ENCODE peak calls at places on chromosomes 4 and X, in eight cellular contexts. I, P, B, Z, T, S, C and J are unnamed samples.

GRCh38 chr4:122434285-122434684 is 22.2 kb downstream of the IL2 start:
- DNase-seq in C (no peak), T (no peak), P (no peak), Z (no peak), S (no peak), I (no peak), B (no peak), J (no peak)

GRCh38 chrX:13369541-13370140 is 49.8 kb upstream of the ATXN3L start:
- DNase-seq in S (no peak), I (no peak), Z (no peak), P (no peak), T (no peak), C (no peak), B (no peak), J (no peak)

GRCh38 chrX:105515561-105515960 is 295.1 kb upstream of the TEX13A start:
- DNase-seq in I (no peak), Z (no peak), B (no peak), T (no peak), S (no peak), P (no peak), C (no peak), J (no peak)

GRCh38 chrX:18146954-18147353 is 73.7 kb downstream of the BEND2 start:
- DNase-seq in S (peak), C (no peak), Z (no peak), B (no peak), P (peak), T (peak), I (no peak), J (no peak)

GRCh38 chr4:98720871-98721480 is 62.6 kb upstream of the TSPAN5 start:
- DNase-seq in T (no peak), C (no peak), B (no peak), S (no peak), P (peak), Z (no peak), I (no peak), J (no peak)

GRCh38 chrX:86047174-86047991 is at the start of gene CHM:
- DNase-seq in S (peak), T (peak), C (peak), B (peak), P (peak), I (peak), Z (peak), J (peak)

GRCh38 chr4:73729534-73730165 is 10.7 kb upstream of the CXCL8 start:
- DNase-seq in I (peak), P (peak), B (peak), Z (no peak), S (peak), T (peak), C (peak), J (peak)

GRCh38 chrX:39808471-39808917 is 289.3 kb downstream of the BCOR start:
- DNase-seq in I (no peak), S (peak), Z (no peak), C (no peak), P (peak), T (peak), B (no peak), J (no peak)

GRCh38 chr4:138522366-138522765 is 280.2 kb upstream of the SLC7A11 start:
- DNase-seq in T (peak), S (no peak), C (no peak), P (peak), I (no peak), B (no peak), Z (no peak), J (no peak)

DNA sequence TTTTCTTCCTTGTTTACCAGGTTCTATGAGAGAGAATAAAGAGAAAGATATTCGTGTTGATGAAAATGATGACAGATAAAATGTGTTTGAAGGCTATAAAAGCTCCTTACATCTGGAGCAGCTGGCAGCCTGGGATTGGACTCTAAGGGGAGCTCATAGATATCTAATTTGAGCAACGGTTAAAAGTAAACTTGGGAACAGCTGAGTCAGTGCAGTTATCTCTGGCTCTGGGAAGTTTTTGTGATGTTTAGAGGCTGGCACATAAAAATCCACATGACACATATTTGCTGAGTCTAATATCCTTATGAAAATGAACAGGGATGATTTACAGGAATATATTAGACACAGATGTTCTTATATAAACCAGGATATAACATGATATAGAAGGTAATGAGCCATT is 331.8 kb upstream of the TENM3 start:
- DNase-seq in T (no peak), B (no peak), Z (no peak), I (no peak), P (peak), S (no peak), C (no peak), J (no peak)
- TF ChIP-seq POLR2A in T (no peak), B (no peak), Z (no peak), I (no peak), P (no peak), S (no peak), C (no peak), J (no peak)

GRCh38 chr4:30839583-30840520 is 119.7 kb downstream of the PCDH7 start:
- DNase-seq in T (no peak), S (peak), C (no peak), P (peak), Z (no peak), B (no peak), I (no peak), J (no peak)
- TF ChIP-seq POLR2A in T (no peak), S (no peak), C (no peak), P (no peak), Z (no peak), B (no peak), I (no peak), J (no peak)

GRCh38 chr4:102760645-102761477 is at the start of gene MANBA:
- DNase-seq in C (peak), T (peak), I (peak), P (peak), Z (peak), B (peak), S (peak), J (peak)
- TF ChIP-seq POLR2A in C (peak), T (peak), I (peak), P (peak), Z (peak), B (no peak), S (peak), J (no peak)

GRCh38 chr4:2064276-2064991 is 5.3 kb downstream of the NAT8L start:
- DNase-seq in C (peak), S (no peak), Z (peak), T (peak), B (no peak), I (peak), P (no peak), J (no peak)

GRCh38 chr4:2066571-2067445 is 7.7 kb downstream of the NAT8L start:
- DNase-seq in C (peak), Z (peak), B (peak), T (no peak), S (no peak), P (no peak), I (no peak), J (no peak)

GRCh38 chr4:2067446-2068197 is 8.5 kb downstream of the NAT8L start:
- DNase-seq in I (no peak), P (no peak), S (no peak), Z (peak), T (no peak), C (peak), B (peak), J (no peak)

GRCh38 chr4:2065106-2065930 is 6.2 kb downstream of the NAT8L start:
- DNase-seq in I (no peak), P (no peak), C (peak), S (no peak), B (peak), T (no peak), Z (peak), J (no peak)

DNA sequence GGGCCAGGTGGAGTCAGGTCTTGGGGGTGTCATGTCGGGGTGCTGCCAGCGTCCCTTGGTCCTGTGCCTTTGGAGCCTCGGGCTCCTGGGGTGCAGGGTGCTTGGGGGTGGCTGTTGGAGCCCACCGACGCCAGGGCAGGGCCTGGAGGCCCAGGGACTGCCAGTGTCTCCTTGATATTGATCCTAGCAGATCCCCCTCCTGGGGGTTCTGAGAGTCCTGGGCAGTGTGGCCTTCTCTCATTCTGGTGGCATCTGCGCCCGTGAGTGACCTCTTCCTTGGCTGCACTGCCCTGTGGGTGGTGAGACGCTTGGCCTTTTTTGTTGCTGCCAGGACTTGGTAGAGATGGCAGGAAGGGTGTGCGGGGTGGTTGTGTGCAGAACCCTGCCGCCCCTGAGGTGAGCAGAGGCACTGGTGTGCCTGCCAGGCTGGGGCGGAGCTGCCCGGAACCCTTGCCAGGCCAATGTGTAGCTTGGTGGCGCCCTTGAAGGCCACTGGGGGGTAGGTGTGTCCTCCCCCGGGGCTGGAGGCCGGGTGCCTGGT is 7.0 kb downstream of the NAT8L start:
- DNase-seq in C (peak), S (no peak), P (no peak), Z (peak), T (no peak), B (peak), I (no peak), J (no peak)
- TF ChIP-seq POLR2A in C (no peak), S (no peak), P (no peak), Z (no peak), T (no peak), B (no peak), I (no peak), J (no peak)

DNA sequence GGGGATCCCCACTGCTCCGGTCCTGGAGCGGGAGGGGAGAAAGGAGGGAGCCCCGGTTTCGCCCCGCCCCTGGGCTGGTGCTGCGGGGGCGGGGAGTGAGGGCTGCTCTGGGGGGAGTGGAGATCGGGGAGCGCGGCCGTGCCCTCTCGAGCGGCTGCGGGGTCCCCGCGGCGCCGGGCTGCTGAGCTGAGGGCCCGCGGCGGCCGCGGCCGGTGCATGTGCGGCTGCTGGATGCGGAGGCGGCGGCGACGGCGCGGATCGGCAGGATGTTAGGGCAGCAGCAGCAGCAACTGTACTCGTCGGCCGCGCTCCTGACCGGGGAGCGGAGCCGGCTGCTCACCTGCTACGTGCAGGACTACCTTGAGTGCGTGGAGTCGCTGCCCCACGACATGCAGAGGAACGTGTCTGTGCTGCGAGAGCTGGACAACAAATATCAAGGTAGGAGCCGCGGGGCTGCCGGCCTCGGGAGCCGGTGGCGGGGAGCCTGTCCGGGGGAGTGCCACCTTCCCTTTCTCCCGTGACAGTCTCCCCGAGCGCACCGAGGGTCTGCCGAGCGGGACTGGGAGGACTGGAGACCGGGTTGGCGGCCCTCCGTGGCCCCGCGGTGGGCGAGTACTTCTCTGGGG is at the start of gene ING2:
- DNase-seq in P (no peak), T (peak), I (no peak), C (peak), B (no peak), S (no peak), Z (no peak), J (peak)
- TF ChIP-seq POLR2A in P (no peak), T (no peak), I (no peak), C (no peak), B (no peak), S (no peak), Z (no peak), J (no peak)

GRCh38 chr4:15003891-15004700 is 1.8 kb downstream of the CPEB2 start:
- DNase-seq in P (no peak), T (peak), S (peak), C (peak), Z (peak), B (peak), I (peak), J (peak)

GRCh38 chr4:15001825-15002658 is at the start of gene CPEB2:
- DNase-seq in S (peak), I (peak), T (peak), B (peak), Z (peak), C (peak), P (peak), J (peak)

GRCh38 chr4:15003441-15003890 is 1.2 kb downstream of the CPEB2 start:
- DNase-seq in S (peak), C (peak), P (peak), Z (peak), B (peak), T (peak), I (peak), J (peak)

GRCh38 chr4:15001248-15001824 is 945 bp upstream of the CPEB2 start:
- DNase-seq in T (peak), B (peak), S (peak), I (peak), Z (peak), C (peak), P (peak), J (peak)

GRCh38 chr4:15002659-15003440 is 569 bp downstream of the CPEB2 start:
- DNase-seq in T (peak), B (peak), Z (peak), I (peak), S (peak), C (peak), P (peak), J (peak)
- TF ChIP-seq POLR2A in T (peak), B (peak), Z (peak), I (peak), S (peak), C (peak), P (peak), J (no peak)

GRCh38 chr4:39609454-39609911 is 29.2 kb downstream of the SMIM14 start:
- DNase-seq in I (no peak), B (no peak), Z (no peak), P (no peak), T (no peak), S (no peak), C (no peak), J (no peak)
- TF ChIP-seq POLR2A in I (no peak), B (no peak), Z (no peak), P (no peak), T (no peak), S (no peak), C (no peak), J (no peak)

DNA sequence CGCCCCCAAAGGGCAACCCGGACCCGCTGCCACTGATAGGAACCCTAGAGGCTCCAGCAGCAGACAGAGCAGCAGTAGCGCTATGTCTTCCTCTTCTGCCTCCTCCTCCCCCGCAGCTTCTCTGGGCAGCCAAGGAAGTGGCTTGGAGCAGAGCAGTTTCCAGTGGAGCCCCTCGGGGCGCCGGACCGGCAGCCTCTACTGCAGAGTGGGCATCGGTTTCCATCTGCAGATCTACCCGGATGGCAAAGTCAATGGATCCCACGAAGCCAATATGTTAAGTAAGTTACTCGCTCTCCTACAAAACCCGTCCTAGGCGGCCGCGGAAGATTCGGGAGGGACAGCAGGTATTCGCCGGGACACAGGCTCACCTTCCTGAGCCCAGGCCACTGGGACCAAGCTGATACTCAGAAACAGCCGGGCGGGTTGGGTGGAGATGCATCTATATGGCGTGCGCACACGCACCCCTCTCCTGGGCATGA is 477 bp downstream of the FGF5 start:
- DNase-seq in B (no peak), Z (peak), P (peak), I (no peak), C (no peak), S (no peak), T (peak), J (no peak)
- TF ChIP-seq POLR2A in B (no peak), Z (no peak), P (no peak), I (no peak), C (no peak), S (no peak), T (no peak), J (no peak)

GRCh38 chr4:89000844-89001360 is 56.1 kb downstream of the FAM13A start:
- DNase-seq in P (peak), S (no peak), Z (no peak), B (no peak), T (peak), C (no peak), I (peak), J (no peak)
- TF ChIP-seq POLR2A in P (no peak), S (no peak), Z (no peak), B (no peak), T (no peak), C (no peak), I (no peak), J (no peak)